ENCODE peak calls at places on chromosomes 7 and 10, in six cellular contexts. W, C, D, X, T and L are unnamed samples.

GRCh38 chr7:129851174-129851573 is 101.6 kb downstream of the UBE2H start:
- DNase-seq in X (no peak), D (no peak), W (no peak), C (no peak), T (no peak), L (no peak)

GRCh38 chr7:130758429-130759056 is 24.5 kb upstream of the KLF14 start:
- DNase-seq in X (no peak), C (no peak), T (no peak), W (peak), D (peak), L (no peak)

GRCh38 chr10:25114036-25114411 is 60.8 kb upstream of the GPR158 start:
- DNase-seq in W (no peak), T (no peak), D (no peak), X (no peak), C (no peak), L (no peak)

GRCh38 chr10:12875100-12875499 is 126.4 kb downstream of the CCDC3 start:
- DNase-seq in X (no peak), T (no peak), C (no peak), D (no peak), W (peak), L (no peak)

GRCh38 chr7:18495412-18496335 is at the start of gene HDAC9:
- DNase-seq in C (no peak), W (no peak), X (no peak), D (no peak), T (peak), L (no peak)

GRCh38 chr10:105070980-105071379 is 429.9 kb downstream of the SORCS3 start:
- DNase-seq in D (no peak), X (no peak), W (no peak), T (no peak), C (no peak), L (no peak)

GRCh38 chr7:7103343-7104313 is 78.7 kb upstream of the C1GALT1 start:
- DNase-seq in W (peak), X (no peak), T (no peak), C (no peak), D (peak), L (no peak)

GRCh38 chr7:156401617-156402016 is 239.0 kb upstream of the RNF32 start:
- DNase-seq in W (no peak), T (no peak), D (no peak), X (no peak), C (no peak), L (no peak)

GRCh38 chr7:37230221-37230620 is 218.4 kb downstream of the ELMO1 start:
- DNase-seq in C (no peak), D (no peak), T (peak), X (no peak), W (no peak), L (no peak)

GRCh38 chr7:2151235-2151634 is 81.5 kb downstream of the MAD1L1 start:
- DNase-seq in C (no peak), T (peak), D (no peak), X (no peak), W (no peak), L (no peak)

GRCh38 chr10:112811741-112812551 is 138.1 kb upstream of the TCF7L2 start:
- DNase-seq in W (peak), X (peak), T (no peak), D (peak), C (no peak), L (no peak)
- TF ChIP-seq CTCF in W (no peak), X (no peak), T (no peak), D (no peak), C (no peak), L (no peak)

GRCh38 chr7:54544356-54545240 is 2.4 kb downstream of the VSTM2A start:
- DNase-seq in W (no peak), C (peak), D (no peak), X (no peak), T (no peak), L (no peak)

GRCh38 chr7:54542920-54543539 is 855 bp downstream of the VSTM2A start:
- DNase-seq in C (peak), X (no peak), D (no peak), T (no peak), W (no peak), L (no peak)

GRCh38 chr7:54545241-54545563 is 3.0 kb downstream of the VSTM2A start:
- DNase-seq in W (no peak), X (no peak), T (no peak), C (no peak), D (no peak), L (no peak)

GRCh38 chr7:54538122-54538521 is 4.1 kb upstream of the VSTM2A start:
- DNase-seq in W (no peak), C (no peak), T (no peak), X (no peak), D (no peak), L (no peak)

DNA sequence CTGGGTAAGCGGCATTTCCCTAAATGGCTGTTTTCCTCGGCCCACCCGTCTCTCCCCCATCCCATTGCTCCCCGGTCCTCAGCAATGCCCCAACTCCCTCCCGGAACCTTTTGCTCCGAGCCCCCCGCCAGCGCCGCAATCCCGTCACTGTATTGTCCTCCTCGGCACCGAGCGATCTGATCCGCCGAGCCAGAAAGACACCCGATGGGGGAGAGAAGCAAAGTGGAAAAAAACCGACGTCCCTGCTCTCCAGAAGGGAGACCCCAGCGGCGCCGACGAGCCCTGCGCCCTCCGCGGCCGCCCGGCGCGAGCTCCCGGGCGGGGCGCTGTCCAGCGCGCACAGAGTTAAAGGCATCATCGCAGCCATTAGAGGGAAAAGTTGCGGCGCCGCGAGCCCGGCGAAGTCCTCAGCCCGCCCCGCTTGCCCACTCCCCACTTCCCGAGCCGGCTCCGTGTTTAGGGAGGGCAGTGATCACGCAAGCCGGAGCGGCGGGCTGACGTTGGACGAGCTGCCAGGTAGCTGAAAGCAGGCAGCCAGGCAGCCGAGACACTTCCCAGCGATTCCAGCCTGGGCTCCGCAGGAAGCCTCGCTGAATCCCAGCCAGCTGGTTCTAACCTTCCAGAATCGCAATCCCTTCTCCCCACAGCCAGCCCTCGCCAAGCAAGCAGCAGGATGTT is at the start of gene VSTM2A:
- DNase-seq in W (no peak), D (no peak), C (peak), X (no peak), T (no peak), L (no peak)
- TF ChIP-seq CTCF in W (no peak), D (no peak), C (no peak), X (no peak), T (no peak), L (no peak)

GRCh38 chr10:63866747-63867140 is 345.5 kb downstream of the REEP3 start:
- DNase-seq in D (peak), W (no peak), C (no peak), T (no peak), X (no peak), L (no peak)
- TF ChIP-seq CTCF in D (no peak), W (no peak), C (peak), T (no peak), X (no peak), L (no peak)

GRCh38 chr7:76314042-76314721 is 11.7 kb downstream of the HSPB1 start:
- DNase-seq in W (peak), X (peak), T (peak), D (peak), C (peak), L (peak)

GRCh38 chr7:76317782-76318487 is 15.5 kb downstream of the HSPB1 start:
- DNase-seq in X (peak), D (peak), W (peak), T (peak), C (peak), L (peak)

GRCh38 chr7:76316984-76317781 is 14.7 kb downstream of the HSPB1 start:
- DNase-seq in X (no peak), W (no peak), D (no peak), T (no peak), C (no peak), L (no peak)

GRCh38 chr7:76315372-76315771 is 12.9 kb downstream of the HSPB1 start:
- DNase-seq in T (no peak), X (no peak), D (no peak), W (no peak), C (no peak), L (no peak)

DNA sequence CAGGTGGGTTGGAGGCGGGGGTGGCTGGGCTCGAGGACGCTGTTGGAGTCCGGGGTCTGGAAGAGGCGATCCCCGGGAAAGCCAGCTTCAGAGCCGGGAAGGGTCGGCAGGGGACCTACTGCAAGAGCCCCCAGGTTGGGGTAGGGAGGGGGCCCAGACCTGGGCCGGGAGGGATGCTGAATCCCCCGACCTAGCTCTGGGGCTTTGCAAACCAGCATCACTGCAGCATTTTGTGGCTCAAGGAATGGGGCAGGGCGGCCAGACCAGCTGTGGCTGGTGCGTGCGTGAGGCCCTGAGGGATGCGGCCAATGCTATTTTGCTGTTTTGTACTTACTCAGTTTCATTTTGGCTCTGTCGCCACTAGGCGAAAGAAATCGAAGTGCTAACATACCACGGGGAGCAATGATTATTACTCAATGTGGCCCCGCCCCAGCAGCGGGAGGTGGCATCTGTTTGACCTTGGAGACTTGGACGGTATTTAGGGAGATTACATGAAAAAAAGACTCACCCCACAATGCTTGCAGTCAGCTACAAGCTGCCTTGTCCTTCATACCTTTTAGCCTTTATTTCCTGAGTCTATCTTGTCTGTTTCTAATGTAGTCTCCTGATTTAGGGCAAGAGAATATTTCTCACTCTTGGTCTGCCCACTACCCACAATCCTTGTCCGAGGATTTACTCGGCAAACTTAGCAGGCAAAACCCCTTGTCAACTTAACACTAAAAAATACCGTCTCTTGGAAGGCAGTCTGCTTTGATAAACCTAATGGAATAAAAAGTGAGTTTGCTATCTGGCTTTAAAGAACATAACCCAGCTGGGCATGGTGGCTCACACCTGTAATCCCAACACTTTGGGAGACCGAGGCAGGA is 16.2 kb downstream of the HSPB1 start:
- DNase-seq in C (peak), D (peak), W (peak), X (peak), T (no peak), L (peak)
- TF ChIP-seq CTCF in C (no peak), D (peak), W (peak), X (peak), T (peak), L (no peak)

DNA sequence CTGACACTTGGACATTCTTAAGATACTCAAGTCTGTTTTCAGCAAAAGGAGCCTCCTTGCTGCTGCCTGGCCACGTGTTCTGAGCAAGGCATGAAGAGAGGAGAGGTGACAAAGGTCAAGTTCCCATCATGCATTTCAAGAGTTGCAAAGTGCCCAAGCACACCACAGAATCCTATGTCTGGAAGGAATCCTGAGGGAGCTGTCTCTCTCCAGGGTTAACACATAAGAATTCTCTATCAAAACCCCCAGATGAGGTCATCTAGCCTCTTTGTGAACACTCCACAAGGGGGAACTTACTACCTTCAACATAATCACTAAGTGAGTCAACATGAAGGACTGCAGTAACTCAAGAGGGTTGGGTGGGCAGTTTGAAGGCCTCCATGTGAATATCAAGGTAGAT is 155.5 kb downstream of the RNF216 start:
- DNase-seq in T (no peak), W (peak), X (no peak), D (no peak), C (no peak), L (no peak)
- TF ChIP-seq CTCF in T (no peak), W (peak), X (no peak), D (no peak), C (no peak), L (no peak)

GRCh38 chr7:29300649-29301048 is 106.1 kb downstream of the CHN2 start:
- DNase-seq in T (no peak), W (no peak), X (no peak), C (no peak), D (no peak), L (no peak)

GRCh38 chr7:29292886-29293658 is 98.5 kb downstream of the CHN2 start:
- DNase-seq in W (no peak), D (no peak), X (no peak), T (no peak), C (no peak), L (no peak)

GRCh38 chr7:29296421-29296820 is 101.8 kb downstream of the CHN2 start:
- DNase-seq in W (no peak), X (no peak), D (no peak), C (no peak), T (no peak), L (no peak)

GRCh38 chr7:29299986-29300609 is 105.5 kb downstream of the CHN2 start:
- DNase-seq in T (no peak), W (no peak), D (no peak), C (no peak), X (no peak), L (no peak)

DNA sequence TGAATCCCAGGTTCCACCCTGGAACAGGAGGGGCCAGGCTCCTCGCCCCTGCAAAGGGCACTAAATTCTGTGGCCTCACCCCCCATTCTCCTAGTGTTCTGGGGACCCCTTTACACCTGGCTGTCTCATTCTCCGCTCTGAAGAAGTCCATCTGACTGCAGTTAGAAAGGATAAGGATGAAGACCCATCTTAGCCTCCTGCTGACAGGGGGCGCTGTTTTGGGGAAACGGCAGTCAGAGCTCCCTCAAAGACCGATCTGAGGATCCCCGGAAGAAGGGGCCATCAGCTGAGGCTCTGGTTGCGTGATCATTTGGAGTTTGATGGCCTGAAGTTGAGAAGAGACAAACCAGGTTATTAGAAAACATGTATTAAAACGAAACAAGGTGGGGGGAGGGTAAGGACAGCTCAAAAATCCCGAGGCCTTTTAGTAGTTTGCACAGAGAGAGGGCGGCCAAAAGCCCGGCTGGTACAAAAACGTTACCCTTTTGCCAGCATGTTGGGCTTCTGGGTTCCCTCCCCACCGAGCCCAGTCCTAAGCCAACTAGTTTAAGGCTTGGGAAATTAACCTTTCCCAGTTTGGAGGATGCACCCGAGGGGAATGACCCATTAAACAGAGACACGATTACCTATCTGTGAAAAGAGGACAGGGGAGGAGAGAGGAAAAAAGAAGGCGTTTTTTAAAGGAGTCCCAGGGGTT is 102.8 kb downstream of the CHN2 start:
- DNase-seq in D (no peak), W (no peak), X (no peak), T (no peak), C (peak), L (no peak)
- TF ChIP-seq CTCF in D (peak), W (peak), X (no peak), T (no peak), C (peak), L (no peak)

GRCh38 chr7:101870361-101871062 is 53.1 kb downstream of the CUX1 start:
- DNase-seq in W (no peak), C (no peak), X (no peak), T (no peak), D (peak), L (no peak)
- TF ChIP-seq CTCF in W (peak), C (no peak), X (no peak), T (no peak), D (peak), L (no peak)

GRCh38 chr7:106290319-106290718 is 5.5 kb upstream of the NAMPT start:
- DNase-seq in D (no peak), C (no peak), T (no peak), X (no peak), W (no peak), L (no peak)

GRCh38 chr7:106289848-106290247 is 5.1 kb upstream of the NAMPT start:
- DNase-seq in T (no peak), D (no peak), W (no peak), X (no peak), C (no peak), L (no peak)

GRCh38 chr7:106285051-106285800 is 443 bp upstream of the NAMPT start:
- DNase-seq in C (peak), X (peak), D (peak), W (peak), T (peak), L (peak)

GRCh38 chr7:106285801-106286492 is 1.2 kb upstream of the NAMPT start:
- DNase-seq in X (no peak), T (no peak), W (no peak), D (no peak), C (no peak), L (no peak)

GRCh38 chr7:106287786-106288185 is 3.0 kb upstream of the NAMPT start:
- DNase-seq in W (no peak), D (no peak), C (no peak), T (no peak), X (no peak), L (no peak)
- TF ChIP-seq CTCF in W (no peak), D (no peak), C (no peak), T (no peak), X (no peak), L (no peak)

GRCh38 chr10:69742928-69743602 is 58.6 kb upstream of the COL13A1 start:
- DNase-seq in C (peak), D (no peak), T (no peak), W (no peak), X (no peak), L (no peak)
- TF ChIP-seq CTCF in C (peak), D (peak), T (no peak), W (peak), X (peak), L (no peak)